ENCODE peak calls at places on chromosomes 12 and 14, in four cellular contexts. One of them, this sample, is unnamed.
A peak's percentile ranks its signal among the peaks of the same experiment; 100 is the strongest.

GRCh38 chr12:113537751-113538087 is 66.0 kb upstream of the LHX5 start:
- DNase-seq in pancreas: no peak
- DNase-seq in endothelial cell of umbilical vein: no peak
- DNase-seq in GM20000: no peak
- DNase-seq in this sample: no peak

GRCh38 chr12:100651694-100652093 is 78.2 kb downstream of the GAS2L3 start:
- DNase-seq in pancreas: no peak
- DNase-seq in GM20000: no peak
- DNase-seq in endothelial cell of umbilical vein: no peak
- DNase-seq in this sample: no peak

GRCh38 chr14:38065101-38065762 is 142.5 kb upstream of the SSTR1 start:
- DNase-seq in pancreas: no peak
- DNase-seq in GM20000: no peak
- DNase-seq in endothelial cell of umbilical vein: no peak
- DNase-seq in this sample: no peak

GRCh38 chr12:91191516-91192111 is 9.0 kb upstream of the DCN start:
- DNase-seq in pancreas: no peak
- DNase-seq in GM20000: no peak
- DNase-seq in endothelial cell of umbilical vein: no peak
- DNase-seq in this sample: no peak

GRCh38 chr14:68548194-68549056 is 244.4 kb downstream of the ZFP36L1 start:
- DNase-seq in GM20000: no peak
- DNase-seq in pancreas: peak; percentile 46
- DNase-seq in endothelial cell of umbilical vein: no peak
- DNase-seq in this sample: no peak

GRCh38 chr14:58812050-58812690 is 174.4 kb downstream of the DACT1 start:
- DNase-seq in endothelial cell of umbilical vein: no peak
- DNase-seq in pancreas: no peak
- DNase-seq in GM20000: peak; percentile 35
- DNase-seq in this sample: no peak

GRCh38 chr12:41512531-41512930 is 324.4 kb downstream of the PDZRN4 start:
- DNase-seq in endothelial cell of umbilical vein: peak; percentile 26
- DNase-seq in GM20000: no peak
- DNase-seq in pancreas: no peak
- DNase-seq in this sample: no peak

GRCh38 chr12:8590842-8591545 is 21.7 kb downstream of the AICDA start:
- DNase-seq in endothelial cell of umbilical vein: no peak
- DNase-seq in GM20000: peak; percentile 82
- DNase-seq in pancreas: no peak
- DNase-seq in this sample: no peak

GRCh38 chr12:27592548-27592947 is 68.5 kb downstream of the PPFIBP1 start:
- DNase-seq in endothelial cell of umbilical vein: peak; percentile 67
- DNase-seq in pancreas: no peak
- DNase-seq in GM20000: peak; percentile 23
- DNase-seq in this sample: no peak

GRCh38 chr12:81136519-81136918 is 58.6 kb downstream of the ACSS3 start:
- DNase-seq in GM20000: no peak
- DNase-seq in pancreas: no peak
- DNase-seq in endothelial cell of umbilical vein: no peak
- DNase-seq in this sample: no peak

GRCh38 chr12:58915634-58916033 is 4.7 kb downstream of the LRIG3 start:
- DNase-seq in GM20000: no peak
- DNase-seq in endothelial cell of umbilical vein: peak; percentile 76
- DNase-seq in pancreas: peak; percentile 57
- DNase-seq in this sample: no peak

GRCh38 chr12:64999157-64999425 is 122.0 kb downstream of the WIF1 start:
- DNase-seq in pancreas: no peak
- DNase-seq in endothelial cell of umbilical vein: no peak
- DNase-seq in GM20000: no peak
- DNase-seq in this sample: no peak

GRCh38 chr14:89231426-89232113 is 185.5 kb downstream of the FOXN3 start:
- DNase-seq in pancreas: no peak
- DNase-seq in endothelial cell of umbilical vein: no peak
- DNase-seq in GM20000: no peak
- DNase-seq in this sample: no peak

GRCh38 chr12:53052419-53053222 is 2.8 kb downstream of the TNS2 start:
- DNase-seq in pancreas: peak; percentile 94
- DNase-seq in GM20000: no peak
- DNase-seq in endothelial cell of umbilical vein: peak; percentile 75
- DNase-seq in this sample: no peak

GRCh38 chr14:53399057-53399456 is 245.9 kb upstream of the DDHD1 start:
- DNase-seq in GM20000: no peak
- DNase-seq in endothelial cell of umbilical vein: peak; percentile 23
- DNase-seq in pancreas: no peak
- DNase-seq in this sample: no peak

GRCh38 chr12:66319266-66319954 is 17.1 kb downstream of the HELB start:
- DNase-seq in pancreas: no peak
- DNase-seq in endothelial cell of umbilical vein: no peak
- DNase-seq in GM20000: no peak
- DNase-seq in this sample: no peak

GRCh38 chr12:3237154-3237520 is 160.0 kb downstream of the TSPAN9 start:
- DNase-seq in endothelial cell of umbilical vein: no peak
- DNase-seq in GM20000: no peak
- DNase-seq in pancreas: no peak
- DNase-seq in this sample: no peak

GRCh38 chr14:63224196-63224595 is 20.0 kb downstream of the RHOJ start:
- DNase-seq in pancreas: no peak
- DNase-seq in GM20000: no peak
- DNase-seq in endothelial cell of umbilical vein: no peak
- DNase-seq in this sample: no peak

GRCh38 chr12:25723286-25723685 is 170.2 kb upstream of the LMNTD1 start:
- DNase-seq in GM20000: no peak
- DNase-seq in pancreas: no peak
- DNase-seq in endothelial cell of umbilical vein: no peak
- DNase-seq in this sample: no peak

GRCh38 chr12:132559652-132560420 is 50.5 kb downstream of the LRCOL1 start:
- DNase-seq in pancreas: no peak
- DNase-seq in GM20000: peak; percentile 93
- DNase-seq in endothelial cell of umbilical vein: peak; percentile 39
- DNase-seq in this sample: no peak

GRCh38 chr14:69643430-69644200 is 32.2 kb downstream of the SUSD6 start:
- DNase-seq in GM20000: no peak
- DNase-seq in endothelial cell of umbilical vein: peak; percentile 89
- DNase-seq in pancreas: peak; percentile 86
- DNase-seq in this sample: no peak

GRCh38 chr14:100622234-100622633 is 35.0 kb upstream of the BEGAIN start:
- DNase-seq in endothelial cell of umbilical vein: no peak
- DNase-seq in pancreas: no peak
- DNase-seq in GM20000: no peak
- DNase-seq in this sample: no peak

GRCh38 chr12:1532796-1533195 is 61.6 kb downstream of the FBXL14 start:
- DNase-seq in GM20000: no peak
- DNase-seq in pancreas: no peak
- DNase-seq in endothelial cell of umbilical vein: no peak
- DNase-seq in this sample: no peak

GRCh38 chr12:49624919-49625577 is 1.7 kb downstream of the PRPF40B start:
- DNase-seq in endothelial cell of umbilical vein: no peak
- DNase-seq in GM20000: no peak
- DNase-seq in pancreas: no peak
- DNase-seq in this sample: no peak

GRCh38 chr14:42994001-42994736 is 1387.5 kb downstream of the LRFN5 start:
- DNase-seq in endothelial cell of umbilical vein: no peak
- DNase-seq in GM20000: no peak
- DNase-seq in pancreas: no peak
- DNase-seq in this sample: no peak

GRCh38 chr12:6528539-6529235 is 5.6 kb upstream of the GAPDH start:
- DNase-seq in endothelial cell of umbilical vein: no peak
- DNase-seq in GM20000: no peak
- DNase-seq in pancreas: no peak
- DNase-seq in this sample: no peak

GRCh38 chr12:79844693-79845092 is 90.2 kb downstream of the PPP1R12A start:
- DNase-seq in pancreas: no peak
- DNase-seq in endothelial cell of umbilical vein: peak; percentile 95
- DNase-seq in GM20000: no peak
- DNase-seq in this sample: no peak

GRCh38 chr14:99773496-99774203 is 19.6 kb upstream of the EML1 start:
- DNase-seq in GM20000: no peak
- DNase-seq in pancreas: no peak
- DNase-seq in endothelial cell of umbilical vein: no peak
- DNase-seq in this sample: no peak

GRCh38 chr14:36281309-36281708 is 39.1 kb downstream of the MBIP start:
- DNase-seq in pancreas: no peak
- DNase-seq in GM20000: no peak
- DNase-seq in endothelial cell of umbilical vein: no peak
- DNase-seq in this sample: no peak

GRCh38 chr12:116455540-116456306 is 103.5 kb upstream of the MAP1LC3B2 start:
- DNase-seq in endothelial cell of umbilical vein: peak; percentile 98
- DNase-seq in GM20000: no peak
- DNase-seq in pancreas: peak; percentile 33
- DNase-seq in this sample: no peak

GRCh38 chr14:21617614-21618013 is 17.1 kb downstream of the OR10G2 start:
- DNase-seq in GM20000: no peak
- DNase-seq in endothelial cell of umbilical vein: no peak
- DNase-seq in pancreas: no peak
- DNase-seq in this sample: no peak

GRCh38 chr12:63915105-63915830 is 70.8 kb downstream of the SRGAP1 start:
- DNase-seq in GM20000: no peak
- DNase-seq in endothelial cell of umbilical vein: peak; percentile 63
- DNase-seq in pancreas: no peak
- DNase-seq in this sample: no peak

GRCh38 chr12:56521590-56522371 is at the start of gene RBMS2:
- DNase-seq in pancreas: peak; percentile 82
- DNase-seq in GM20000: peak; percentile 62
- DNase-seq in endothelial cell of umbilical vein: peak; percentile 94
- DNase-seq in this sample: peak; percentile 8

DNA sequence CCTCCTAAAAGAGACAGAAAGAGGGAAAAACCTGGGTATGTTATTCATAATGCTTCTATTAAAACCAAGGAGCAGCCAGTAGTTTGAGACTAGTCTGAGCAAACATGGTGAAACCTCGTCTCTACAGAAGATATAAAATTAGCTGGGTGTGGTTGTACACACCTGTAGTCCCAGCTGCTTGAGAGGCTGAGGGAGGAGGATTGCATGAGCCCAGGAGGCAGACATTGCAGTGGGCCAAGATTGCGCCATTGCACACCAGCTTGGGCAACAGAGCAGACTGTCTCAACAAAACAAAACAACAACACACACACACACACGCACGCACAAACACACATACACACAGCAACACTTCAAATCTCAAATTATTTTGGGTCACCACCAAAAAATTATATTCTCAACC is 27.8 kb downstream of the HECTD4 start:
- DNase-seq in pancreas: no peak
- DNase-seq in endothelial cell of umbilical vein: no peak
- DNase-seq in GM20000: no peak
- DNase-seq in this sample: no peak
- TF ChIP-seq CTCF in pancreas: no peak
- TF ChIP-seq CTCF in endothelial cell of umbilical vein: no peak
- TF ChIP-seq CTCF in GM20000: no peak
- TF ChIP-seq CTCF in this sample: no peak

GRCh38 chr14:94050231-94050880 is 24.2 kb downstream of the OTUB2 start:
- DNase-seq in endothelial cell of umbilical vein: no peak
- DNase-seq in GM20000: no peak
- DNase-seq in pancreas: no peak
- DNase-seq in this sample: no peak

GRCh38 chr14:94052662-94053061 is 26.5 kb downstream of the OTUB2 start:
- DNase-seq in pancreas: no peak
- DNase-seq in GM20000: no peak
- DNase-seq in endothelial cell of umbilical vein: no peak
- DNase-seq in this sample: no peak

GRCh38 chr14:94051779-94052178 is 25.6 kb downstream of the OTUB2 start:
- DNase-seq in GM20000: no peak
- DNase-seq in pancreas: no peak
- DNase-seq in endothelial cell of umbilical vein: no peak
- DNase-seq in this sample: no peak

GRCh38 chr14:94049625-94050023 is 23.5 kb downstream of the OTUB2 start:
- DNase-seq in endothelial cell of umbilical vein: no peak
- DNase-seq in GM20000: no peak
- DNase-seq in pancreas: no peak
- DNase-seq in this sample: no peak

DNA sequence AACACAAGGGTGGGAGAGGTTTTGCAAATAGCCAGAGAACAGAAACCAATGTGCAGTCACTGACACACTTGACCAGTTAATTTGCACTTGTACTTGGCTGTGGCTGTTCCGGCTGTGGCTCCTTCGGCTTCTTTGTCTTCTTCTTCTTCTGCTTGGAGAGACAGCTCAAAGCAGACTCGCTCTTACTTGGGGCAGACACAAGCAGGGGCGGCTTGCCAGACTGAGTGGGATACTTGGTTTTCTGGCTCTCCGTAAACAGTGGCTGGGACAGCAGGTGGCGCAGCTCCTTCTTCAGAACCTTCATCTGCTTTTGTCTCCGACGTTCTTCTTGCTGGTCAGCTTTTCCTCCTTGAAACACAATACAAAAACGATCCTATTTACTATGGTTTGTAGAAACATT is 25.0 kb downstream of the OTUB2 start:
- DNase-seq in GM20000: no peak
- DNase-seq in pancreas: no peak
- DNase-seq in endothelial cell of umbilical vein: peak; percentile 40
- DNase-seq in this sample: no peak
- TF ChIP-seq CTCF in GM20000: peak; percentile 7
- TF ChIP-seq CTCF in pancreas: no peak
- TF ChIP-seq CTCF in endothelial cell of umbilical vein: no peak
- TF ChIP-seq CTCF in this sample: peak; percentile 43

GRCh38 chr12:24596768-24597388 is 352.0 kb downstream of the BCAT1 start:
- DNase-seq in endothelial cell of umbilical vein: peak; percentile 60
- DNase-seq in GM20000: peak; percentile 17
- DNase-seq in pancreas: no peak
- DNase-seq in this sample: no peak
- TF ChIP-seq CTCF in endothelial cell of umbilical vein: peak; percentile 41
- TF ChIP-seq CTCF in GM20000: peak; percentile 29
- TF ChIP-seq CTCF in pancreas: peak; percentile 22
- TF ChIP-seq CTCF in this sample: peak; percentile 58

DNA sequence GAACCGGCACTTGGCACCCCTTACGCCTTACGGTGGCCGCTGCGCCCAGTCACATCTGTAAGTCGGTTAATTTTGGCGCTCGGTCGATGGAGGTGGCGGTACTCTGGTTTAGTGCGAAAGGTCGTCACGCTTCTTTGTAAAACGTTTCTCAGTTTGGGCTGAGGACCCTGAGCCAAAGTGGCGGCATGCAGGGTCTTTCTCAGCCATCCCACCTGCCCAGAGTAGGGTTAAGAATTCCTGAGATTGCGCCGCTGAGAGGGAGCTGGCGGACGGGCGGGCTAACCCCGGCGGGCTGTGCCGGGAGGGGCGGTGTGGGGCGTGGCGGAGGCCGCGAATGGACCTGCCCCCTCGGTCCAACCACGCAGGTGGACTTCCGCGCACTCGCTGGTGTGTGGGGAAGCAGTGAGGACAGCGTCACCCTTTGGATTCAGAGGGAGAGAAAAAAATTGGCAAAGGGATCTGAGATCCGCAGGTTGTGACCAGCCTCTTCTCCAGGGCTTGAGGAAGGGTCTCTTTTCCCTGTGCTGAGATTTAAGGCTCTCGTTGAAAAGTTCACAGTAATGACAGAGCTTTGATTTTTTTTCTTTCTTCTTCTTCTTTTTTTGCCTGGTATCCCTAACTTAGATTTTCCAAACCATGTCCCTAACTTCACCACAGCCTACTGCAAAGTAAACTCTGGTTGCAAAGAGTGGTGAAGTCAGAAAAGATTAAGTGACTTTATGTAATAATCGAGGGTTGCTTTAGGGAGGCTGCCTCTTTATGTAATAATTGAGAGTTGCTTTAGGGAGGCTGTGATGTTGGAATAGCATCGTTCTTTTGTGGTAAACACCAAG is 602 bp upstream of the FBXO33 start:
- DNase-seq in endothelial cell of umbilical vein: peak; percentile 80
- DNase-seq in pancreas: peak; percentile 96
- DNase-seq in GM20000: peak; percentile 83
- DNase-seq in this sample: peak; percentile 56
- TF ChIP-seq CTCF in endothelial cell of umbilical vein: no peak
- TF ChIP-seq CTCF in pancreas: no peak
- TF ChIP-seq CTCF in GM20000: peak; percentile 20
- TF ChIP-seq CTCF in this sample: no peak